ENCODE peak calls at places on chromosomes 7 and 10, in nine cellular contexts. G is bronchial epithelial cell, P is MM.1S, X is heart left ventricle, L is neural progenitor cell, K is progenitor cell of endocrine pancreas, Y is upper lobe of right lung, H is transverse colon, M is cardiac muscle cell. B is an unnamed sample.

GRCh38 chr7:801940-802364 is 30.3 kb upstream of the SUN1 start:
- DNase-seq in G (peak), H (peak), Y (peak), P (no peak), M (no peak), L (no peak), K (no peak), X (no peak), B (no peak)

GRCh38 chr7:134415700-134416099 is 43.2 kb downstream of the AKR1B1 start:
- DNase-seq in P (no peak), M (peak), Y (no peak), K (no peak), X (no peak), L (no peak), H (no peak), G (no peak), B (no peak)

GRCh38 chr7:75756340-75757297 is 15.4 kb downstream of the CCL26 start:
- DNase-seq in Y (no peak), H (no peak), K (no peak), G (peak), X (no peak), P (peak), L (peak), M (peak), B (no peak)

GRCh38 chr10:71486465-71487114 is 89.9 kb downstream of the CDH23 start:
- DNase-seq in M (peak), H (peak), L (peak), X (no peak), Y (peak), G (peak), K (peak), P (peak), B (peak)

GRCh38 chr7:144817001-144817400 is 18.9 kb downstream of the TPK1 start:
- DNase-seq in X (no peak), L (no peak), P (no peak), G (peak), K (no peak), M (no peak), Y (no peak), H (no peak), B (no peak)

GRCh38 chr10:127148933-127149220 is 47.5 kb downstream of the INSYN2A start:
- DNase-seq in P (no peak), Y (no peak), G (peak), L (no peak), M (peak), X (no peak), K (no peak), H (no peak), B (no peak)

GRCh38 chr7:51316666-51317581 is at the start of gene COBL:
- DNase-seq in H (peak), P (no peak), K (peak), L (peak), G (no peak), Y (peak), M (no peak), X (no peak), B (peak)

GRCh38 chr10:24826022-24826421 is 102.3 kb upstream of the ARHGAP21 start:
- DNase-seq in K (no peak), M (peak), X (no peak), G (peak), P (no peak), Y (no peak), L (no peak), H (no peak), B (no peak)

GRCh38 chr7:138245682-138246081 is 169.4 kb downstream of the AKR1D1 start:
- DNase-seq in Y (no peak), M (peak), K (no peak), X (no peak), L (no peak), P (no peak), H (no peak), G (peak), B (no peak)

GRCh38 chr10:5493698-5494097 is 5.7 kb downstream of the CALML5 start:
- DNase-seq in M (no peak), Y (no peak), K (no peak), L (no peak), G (no peak), H (no peak), X (no peak), P (no peak), B (no peak)

GRCh38 chr10:96834121-96834520 is 2.0 kb downstream of the LCOR start:
- DNase-seq in Y (no peak), K (no peak), X (no peak), G (peak), L (no peak), H (no peak), M (no peak), P (no peak), B (no peak)

GRCh38 chr7:134630890-134631289 is 15.8 kb upstream of the BPGM start:
- DNase-seq in K (no peak), L (no peak), P (no peak), G (peak), H (no peak), X (no peak), Y (no peak), M (no peak), B (no peak)

GRCh38 chr7:42876182-42877068 is 35.4 kb downstream of the C7orf25 start:
- DNase-seq in M (peak), K (peak), H (peak), X (no peak), L (peak), P (peak), Y (no peak), G (peak), B (peak)

GRCh38 chr7:45446195-45446944 is 127.8 kb upstream of the ADCY1 start:
- DNase-seq in P (peak), H (no peak), M (no peak), G (peak), Y (no peak), K (no peak), X (no peak), L (no peak), B (no peak)

GRCh38 chr10:95741807-95742528 is 14.0 kb upstream of the ENTPD1 start:
- DNase-seq in X (no peak), M (peak), L (no peak), Y (no peak), G (peak), H (peak), P (no peak), K (no peak), B (no peak)

GRCh38 chr10:86374664-86375063 is 8.1 kb upstream of the GRID1 start:
- DNase-seq in H (no peak), Y (peak), K (no peak), X (peak), M (no peak), L (no peak), G (no peak), P (no peak), B (no peak)

GRCh38 chr7:20283385-20283784 is 47.3 kb upstream of the ITGB8 start:
- DNase-seq in L (no peak), M (no peak), G (no peak), H (no peak), P (no peak), Y (no peak), K (no peak), X (no peak), B (no peak)

GRCh38 chr10:131206136-131206995 is 105.2 kb downstream of the TCERG1L start:
- DNase-seq in G (no peak), X (no peak), H (no peak), L (no peak), M (no peak), P (no peak), Y (peak), K (peak), B (no peak)

GRCh38 chr7:64515330-64515729 is 47.5 kb downstream of the ZNF680 start:
- DNase-seq in X (no peak), K (no peak), H (no peak), M (peak), L (no peak), P (no peak), G (peak), Y (no peak), B (no peak)

GRCh38 chr10:4546500-4546899 is 279.5 kb upstream of the AKR1E2 start:
- DNase-seq in M (no peak), Y (no peak), H (no peak), L (no peak), X (no peak), G (peak), P (no peak), K (no peak), B (no peak)

GRCh38 chr7:28977881-28978280 is 19.8 kb upstream of the TRIL start:
- DNase-seq in K (no peak), X (no peak), P (no peak), H (no peak), Y (no peak), G (no peak), L (no peak), M (no peak), B (no peak)

GRCh38 chr7:28981282-28981555 is 23.1 kb upstream of the TRIL start:
- DNase-seq in K (no peak), M (no peak), Y (no peak), G (no peak), L (no peak), P (no peak), H (no peak), X (no peak), B (no peak)

GRCh38 chr7:28983396-28984190 is 25.5 kb upstream of the TRIL start:
- DNase-seq in L (no peak), P (no peak), Y (no peak), M (no peak), H (no peak), X (no peak), K (no peak), G (no peak), B (no peak)

GRCh38 chr7:28980504-28981281 is 22.6 kb upstream of the TRIL start:
- DNase-seq in M (peak), Y (no peak), H (no peak), P (no peak), K (no peak), L (no peak), G (peak), X (no peak), B (no peak)

DNA sequence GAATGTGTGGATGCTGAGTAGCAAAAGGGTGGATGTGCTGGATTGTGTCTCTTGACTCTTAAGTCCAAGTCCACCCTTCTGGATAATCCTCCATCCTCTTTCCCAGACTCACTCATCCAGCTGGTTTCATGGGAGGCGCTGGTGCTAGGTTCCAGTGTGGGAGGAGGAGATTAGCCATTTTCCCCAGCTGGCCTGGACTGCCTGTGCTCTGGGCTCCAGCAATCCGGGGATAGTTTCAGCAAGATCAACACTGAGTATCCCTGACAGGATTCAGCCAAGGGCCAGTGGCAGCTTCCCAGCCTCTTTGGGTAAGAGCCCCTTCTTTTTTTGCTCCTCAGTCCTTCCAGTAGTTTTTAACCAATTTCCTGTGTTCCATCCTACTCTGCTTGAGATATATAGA is 21.7 kb upstream of the TRIL start:
- DNase-seq in Y (no peak), L (no peak), X (no peak), G (no peak), K (no peak), P (no peak), M (peak), H (no peak), B (no peak)
- TF ChIP-seq CTCF in Y (no peak), L (no peak), X (no peak), G (no peak), K (no peak), P (no peak), M (no peak), H (no peak), B (no peak)

GRCh38 chr10:7622969-7623368 is 43.8 kb downstream of the ITIH5 start:
- DNase-seq in G (no peak), K (no peak), L (peak), M (peak), P (no peak), X (no peak), H (no peak), Y (no peak), B (peak)
- TF ChIP-seq CTCF in G (no peak), K (peak), L (peak), M (peak), P (no peak), X (no peak), H (no peak), Y (peak), B (peak)

GRCh38 chr7:101171442-101171837 is 6.1 kb upstream of the VGF start:
- DNase-seq in P (no peak), Y (no peak), L (peak), H (no peak), M (no peak), G (no peak), K (no peak), X (no peak), B (no peak)
- TF ChIP-seq CTCF in P (no peak), Y (no peak), L (peak), H (no peak), M (peak), G (peak), K (peak), X (no peak), B (no peak)

GRCh38 chr10:35870665-35871310 is 228.7 kb upstream of the FZD8 start:
- DNase-seq in M (no peak), K (no peak), Y (no peak), X (no peak), L (no peak), G (no peak), H (no peak), P (no peak), B (no peak)
- TF ChIP-seq CTCF in M (no peak), K (no peak), Y (no peak), X (no peak), L (no peak), G (no peak), H (no peak), P (no peak), B (no peak)